ENCODE peak calls at places on chromosomes 13 and 19, in six cellular contexts. Q, A, F, X, V and D are unnamed samples.

GRCh38 chr19:41690801-41691065 is 2.7 kb upstream of the CEACAM7 start:
- DNase-seq in X (no peak), V (no peak), F (no peak), Q (no peak), A (no peak), D (no peak)

GRCh38 chr19:413756-414420 is 4.9 kb upstream of the C2CD4C start:
- DNase-seq in X (no peak), Q (no peak), A (no peak), F (no peak), V (no peak), D (no peak)

GRCh38 chr19:49932041-49932451 is 2.7 kb upstream of the NUP62 start:
- DNase-seq in V (no peak), Q (no peak), A (no peak), F (no peak), X (no peak), D (no peak)

GRCh38 chr13:62629618-62630017 is 1214.0 kb upstream of the PCDH20 start:
- DNase-seq in A (no peak), Q (no peak), F (no peak), V (no peak), X (no peak), D (no peak)

GRCh38 chr19:52442179-52442578 is 11.2 kb upstream of the ZNF578 start:
- DNase-seq in F (no peak), A (no peak), Q (no peak), V (no peak), X (no peak), D (no peak)

GRCh38 chr13:32821149-32821688 is 195.0 kb upstream of the KL start:
- DNase-seq in A (no peak), Q (no peak), V (no peak), X (no peak), F (no peak), D (no peak)

GRCh38 chr13:99276706-99277105 is 18.5 kb upstream of the GPR18 start:
- DNase-seq in V (no peak), Q (no peak), A (no peak), F (no peak), X (no peak), D (no peak)

GRCh38 chr13:25927966-25928365 is 123.8 kb downstream of the SHISA2 start:
- DNase-seq in A (no peak), V (no peak), Q (no peak), F (no peak), X (no peak), D (no peak)

GRCh38 chr19:4229179-4229931 is at the start of gene EBI3:
- DNase-seq in Q (peak; percentile 89), X (peak; percentile 40), A (no peak), F (peak; percentile 45), V (no peak), D (peak; percentile 32)

GRCh38 chr13:77040835-77041234 is 13.9 kb upstream of the FBXL3 start:
- DNase-seq in X (no peak), A (no peak), Q (no peak), F (no peak), V (no peak), D (no peak)

GRCh38 chr13:98274921-98275487 is 97.9 kb upstream of the RNF113B start:
- DNase-seq in F (no peak), X (peak; percentile 56), V (no peak), A (no peak), Q (no peak), D (no peak)

GRCh38 chr19:55383789-55384575 is at the start of gene TMEM238:
- DNase-seq in X (peak; percentile 69), V (no peak), Q (peak; percentile 73), F (peak; percentile 52), A (peak; percentile 78), D (peak; percentile 56)

GRCh38 chr19:23460656-23461055 is 65.4 kb upstream of the ZNF91 start:
- DNase-seq in F (no peak), A (no peak), X (no peak), V (no peak), Q (no peak), D (no peak)

GRCh38 chr13:62320129-62320724 is 904.6 kb upstream of the PCDH20 start:
- DNase-seq in F (no peak), V (no peak), X (peak; percentile 26), Q (no peak), A (no peak), D (peak; percentile 5)

GRCh38 chr13:102659168-102659713 is 35.6 kb downstream of the METTL21C start:
- DNase-seq in V (no peak), A (no peak), F (no peak), Q (no peak), X (no peak), D (no peak)

GRCh38 chr13:99386911-99387788 is 80.0 kb upstream of the GPR183 start:
- DNase-seq in X (peak; percentile 24), F (no peak), A (peak; percentile 74), Q (peak; percentile 92), V (no peak), D (no peak)

GRCh38 chr13:67023088-67023893 is 206.8 kb downstream of the PCDH9 start:
- DNase-seq in A (no peak), F (no peak), V (peak; percentile 20), Q (peak; percentile 2), X (peak; percentile 24), D (peak; percentile 67)

GRCh38 chr19:43555185-43555770 is 20.0 kb downstream of the XRCC1 start:
- DNase-seq in V (peak; percentile 49), Q (peak; percentile 91), F (peak; percentile 58), X (peak; percentile 72), A (peak; percentile 79), D (peak; percentile 71)

GRCh38 chr13:98889419-98890079 is 88.3 kb downstream of the DOCK9 start:
- DNase-seq in A (no peak), V (no peak), X (no peak), F (no peak), Q (no peak), D (no peak)

GRCh38 chr19:39193785-39194184 is 3.0 kb upstream of the NCCRP1 start:
- DNase-seq in X (peak; percentile 4), V (no peak), Q (no peak), F (no peak), A (no peak), D (no peak)

GRCh38 chr13:99977912-99978780 is 3.4 kb upstream of the ZIC2 start:
- DNase-seq in F (no peak), X (no peak), V (no peak), A (no peak), Q (no peak), D (no peak)

GRCh38 chr13:22915442-22916082 is 265.2 kb upstream of the SGCG start:
- DNase-seq in A (no peak), V (no peak), F (no peak), X (peak; percentile 40), Q (no peak), D (peak; percentile 19)

DNA sequence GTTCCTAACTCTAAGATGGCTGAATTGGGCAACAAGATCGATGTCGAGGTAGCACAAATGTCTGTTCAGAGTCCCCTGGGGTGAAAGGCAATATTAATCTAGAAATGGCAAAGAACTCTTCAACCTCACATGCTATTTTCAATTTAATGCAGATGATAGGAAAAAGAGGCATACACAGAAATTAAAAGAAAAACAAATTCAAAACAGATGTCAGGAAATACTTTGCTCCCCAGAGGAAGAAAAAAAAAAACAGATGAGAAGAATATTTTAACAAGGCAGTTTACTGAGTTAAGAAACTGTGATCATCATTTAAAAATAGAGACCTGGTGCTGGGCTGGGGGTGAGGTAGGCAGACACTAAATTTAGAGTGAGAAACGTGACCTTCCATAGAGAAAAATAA is 421.9 kb upstream of the ARGLU1 start:
- DNase-seq in V (no peak), F (no peak), A (no peak), Q (no peak), X (no peak), D (no peak)
- TF ChIP-seq CTCF in V (no peak), F (no peak), A (no peak), Q (no peak), X (no peak), D (no peak)

GRCh38 chr13:72652681-72653080 is 74.7 kb downstream of the MZT1 start:
- DNase-seq in A (no peak), Q (no peak), F (no peak), V (no peak), X (no peak), D (no peak)

GRCh38 chr13:72645521-72645920 is 81.9 kb downstream of the MZT1 start:
- DNase-seq in X (no peak), A (no peak), Q (no peak), F (no peak), V (no peak), D (no peak)

GRCh38 chr13:72656357-72656756 is 71.1 kb downstream of the MZT1 start:
- DNase-seq in X (no peak), Q (no peak), A (no peak), F (no peak), V (no peak), D (no peak)

GRCh38 chr13:72648513-72649065 is 78.8 kb downstream of the MZT1 start:
- DNase-seq in X (peak; percentile 4), Q (no peak), F (no peak), V (no peak), A (no peak), D (no peak)

DNA sequence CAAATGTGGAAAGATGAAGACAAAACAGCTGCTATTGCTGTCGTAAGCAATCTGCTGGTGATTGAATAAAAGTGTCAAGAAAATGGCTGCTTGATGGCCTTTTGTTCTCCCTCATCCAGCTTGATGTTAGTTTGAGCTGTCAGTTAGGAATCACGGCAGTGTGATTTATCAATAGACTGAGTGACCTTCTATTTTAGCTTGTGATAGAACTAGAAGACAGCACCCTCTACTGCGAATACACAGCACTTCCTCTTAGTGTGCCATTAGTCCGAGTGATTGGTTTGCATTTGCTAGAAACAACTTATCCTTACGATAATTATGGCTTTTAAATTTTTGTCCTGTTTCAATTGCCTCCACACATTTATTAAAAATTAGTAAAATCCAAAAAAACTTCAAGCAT is 76.2 kb downstream of the MZT1 start:
- DNase-seq in F (no peak), A (no peak), X (no peak), Q (no peak), V (no peak), D (no peak)
- TF ChIP-seq CTCF in F (no peak), A (no peak), X (no peak), Q (no peak), V (no peak), D (no peak)

DNA sequence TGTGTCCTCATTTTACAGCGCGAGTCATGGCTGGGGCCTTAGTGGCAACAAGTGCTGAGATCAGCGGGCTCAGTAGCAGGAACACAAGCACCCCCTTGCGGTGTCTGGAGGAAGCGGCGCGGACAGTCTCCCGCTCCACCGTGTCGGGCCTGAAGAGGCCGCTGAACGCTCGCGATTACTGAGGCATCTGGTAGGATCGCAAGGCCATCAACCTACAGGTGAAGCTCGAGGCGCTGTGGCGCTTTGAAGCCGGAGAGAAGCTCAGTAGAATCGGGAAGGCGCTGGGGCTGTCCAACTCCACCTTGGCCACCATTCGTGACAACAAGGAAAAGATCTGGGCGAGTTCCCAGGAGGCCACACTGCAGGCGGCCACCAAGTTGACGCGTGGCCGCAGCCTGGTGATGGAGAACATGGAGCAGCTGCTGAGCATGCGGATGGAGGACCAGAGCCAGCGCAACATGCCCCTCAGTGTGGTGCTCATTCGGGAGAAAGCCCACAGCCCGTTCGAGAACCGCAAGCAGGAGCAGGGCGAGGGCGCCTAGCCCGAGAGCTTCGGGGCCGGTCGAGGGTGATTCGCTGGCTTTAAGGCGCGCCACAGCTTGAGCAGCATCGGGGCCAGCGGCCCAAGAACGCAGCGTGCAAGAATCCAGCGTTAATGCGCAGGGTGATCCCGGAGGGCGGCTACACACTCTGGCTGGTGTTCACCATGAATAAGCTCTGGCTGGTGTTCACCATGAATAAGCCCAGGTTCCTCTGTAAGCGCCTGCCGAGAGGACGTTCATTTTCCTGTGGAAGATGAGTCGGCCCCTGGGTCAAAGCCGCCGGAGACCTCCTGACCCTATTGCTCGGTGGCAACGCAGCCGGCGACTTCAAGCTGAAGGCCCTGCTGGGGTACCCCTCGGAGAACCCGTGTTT is 8.3 kb upstream of the MZF1 start:
- DNase-seq in V (peak; percentile 80), F (peak; percentile 89), A (peak; percentile 92), X (peak; percentile 96), Q (peak; percentile 96), D (peak; percentile 87)
- TF ChIP-seq CTCF in V (peak; percentile 99), F (peak; percentile 92), A (peak; percentile 93), X (peak; percentile 99), Q (peak; percentile 97), D (peak; percentile 97)

GRCh38 chr13:93233997-93234416 is 7.4 kb downstream of the GPC6 start:
- DNase-seq in X (no peak), V (no peak), A (no peak), F (no peak), Q (no peak), D (no peak)
- TF ChIP-seq CTCF in X (peak; percentile 15), V (peak; percentile 11), A (no peak), F (no peak), Q (no peak), D (no peak)